ENCODE peak calls at places on chromosomes 5 and 9, in ten cellular contexts. One of them, this sample, is unnamed.

GRCh38 chr9:111657051-111657450 is 4.4 kb upstream of the GNG10 start:
- DNase-seq in AG04450: no peak
- DNase-seq in NCI-H1092: no peak
- DNase-seq in epithelial cell of esophagus: no peak
- DNase-seq in HFFc6: no peak
- DNase-seq in T-cell: no peak
- DNase-seq in activated CD8-positive, alpha-beta memory T cell treated with anti-CD3 and anti-CD28 coated beads for 1 hour: no peak
- DNase-seq in MV-4-11: no peak
- DNase-seq in GM12891: no peak
- DNase-seq in GM04504: no peak
- DNase-seq in this sample: no peak

GRCh38 chr9:95936579-95937075 is 61.1 kb downstream of the ERCC6L2 start:
- DNase-seq in AG04450: no peak
- DNase-seq in NCI-H1092: no peak
- DNase-seq in epithelial cell of esophagus: no peak
- DNase-seq in HFFc6: no peak
- DNase-seq in T-cell: no peak
- DNase-seq in activated CD8-positive, alpha-beta memory T cell treated with anti-CD3 and anti-CD28 coated beads for 1 hour: no peak
- DNase-seq in MV-4-11: no peak
- DNase-seq in GM12891: no peak
- DNase-seq in GM04504: no peak
- DNase-seq in this sample: no peak

GRCh38 chr5:14187660-14188059 is 44.5 kb downstream of the TRIO start:
- DNase-seq in AG04450: no peak
- DNase-seq in NCI-H1092: no peak
- DNase-seq in epithelial cell of esophagus: no peak
- DNase-seq in HFFc6: no peak
- DNase-seq in T-cell: no peak
- DNase-seq in activated CD8-positive, alpha-beta memory T cell treated with anti-CD3 and anti-CD28 coated beads for 1 hour: no peak
- DNase-seq in MV-4-11: no peak
- DNase-seq in GM12891: no peak
- DNase-seq in GM04504: no peak
- DNase-seq in this sample: no peak

GRCh38 chr5:675876-676698 is 17.1 kb downstream of the TPPP start:
- DNase-seq in AG04450: no peak
- DNase-seq in NCI-H1092: no peak
- DNase-seq in epithelial cell of esophagus: no peak
- DNase-seq in HFFc6: no peak
- DNase-seq in T-cell: no peak
- DNase-seq in activated CD8-positive, alpha-beta memory T cell treated with anti-CD3 and anti-CD28 coated beads for 1 hour: no peak
- DNase-seq in MV-4-11: no peak
- DNase-seq in GM12891: no peak
- DNase-seq in GM04504: no peak
- DNase-seq in this sample: no peak

GRCh38 chr5:55331321-55331720 is 23.5 kb downstream of the MTREX start:
- DNase-seq in AG04450: no peak
- DNase-seq in NCI-H1092: no peak
- DNase-seq in epithelial cell of esophagus: no peak
- DNase-seq in HFFc6: no peak
- DNase-seq in T-cell: no peak
- DNase-seq in activated CD8-positive, alpha-beta memory T cell treated with anti-CD3 and anti-CD28 coated beads for 1 hour: no peak
- DNase-seq in MV-4-11: no peak
- DNase-seq in GM12891: no peak
- DNase-seq in GM04504: no peak
- DNase-seq in this sample: no peak

GRCh38 chr5:37275521-37275920 is 26.3 kb upstream of the CPLANE1 start:
- DNase-seq in AG04450: no peak
- DNase-seq in NCI-H1092: no peak
- DNase-seq in epithelial cell of esophagus: no peak
- DNase-seq in HFFc6: no peak
- DNase-seq in T-cell: no peak
- DNase-seq in activated CD8-positive, alpha-beta memory T cell treated with anti-CD3 and anti-CD28 coated beads for 1 hour: no peak
- DNase-seq in MV-4-11: no peak
- DNase-seq in GM12891: no peak
- DNase-seq in GM04504: no peak
- DNase-seq in this sample: no peak

GRCh38 chr9:3549243-3549642 is 23.4 kb upstream of the RFX3 start:
- DNase-seq in AG04450: no peak
- DNase-seq in NCI-H1092: no peak
- DNase-seq in epithelial cell of esophagus: no peak
- DNase-seq in HFFc6: no peak
- DNase-seq in T-cell: no peak
- DNase-seq in activated CD8-positive, alpha-beta memory T cell treated with anti-CD3 and anti-CD28 coated beads for 1 hour: no peak
- DNase-seq in MV-4-11: no peak
- DNase-seq in GM12891: no peak
- DNase-seq in GM04504: no peak
- DNase-seq in this sample: no peak

GRCh38 chr9:82606761-82607382 is 456.1 kb downstream of the RASEF start:
- DNase-seq in AG04450: no peak
- DNase-seq in NCI-H1092: peak; percentile 60
- DNase-seq in epithelial cell of esophagus: peak; percentile 74
- DNase-seq in HFFc6: peak; percentile 74
- DNase-seq in T-cell: no peak
- DNase-seq in activated CD8-positive, alpha-beta memory T cell treated with anti-CD3 and anti-CD28 coated beads for 1 hour: no peak
- DNase-seq in MV-4-11: peak; percentile 60
- DNase-seq in GM12891: no peak
- DNase-seq in GM04504: peak; percentile 52
- DNase-seq in this sample: peak; percentile 38

GRCh38 chr5:14144586-14145355 is 1.6 kb downstream of the TRIO start:
- DNase-seq in AG04450: no peak
- DNase-seq in NCI-H1092: peak; percentile 33
- DNase-seq in epithelial cell of esophagus: peak; percentile 86
- DNase-seq in HFFc6: peak; percentile 89
- DNase-seq in T-cell: peak; percentile 32
- DNase-seq in activated CD8-positive, alpha-beta memory T cell treated with anti-CD3 and anti-CD28 coated beads for 1 hour: no peak
- DNase-seq in MV-4-11: peak; percentile 47
- DNase-seq in GM12891: peak; percentile 57
- DNase-seq in GM04504: peak; percentile 57
- DNase-seq in this sample: no peak

GRCh38 chr9:137970098-137970497 is 92.5 kb downstream of the CACNA1B start:
- DNase-seq in AG04450: no peak
- DNase-seq in NCI-H1092: no peak
- DNase-seq in epithelial cell of esophagus: no peak
- DNase-seq in HFFc6: no peak
- DNase-seq in T-cell: no peak
- DNase-seq in activated CD8-positive, alpha-beta memory T cell treated with anti-CD3 and anti-CD28 coated beads for 1 hour: no peak
- DNase-seq in MV-4-11: no peak
- DNase-seq in GM12891: no peak
- DNase-seq in GM04504: no peak
- DNase-seq in this sample: no peak

GRCh38 chr5:172299916-172300439 is 16.4 kb upstream of the UBTD2 start:
- DNase-seq in AG04450: no peak
- DNase-seq in NCI-H1092: no peak
- DNase-seq in epithelial cell of esophagus: peak; percentile 58
- DNase-seq in HFFc6: no peak
- DNase-seq in T-cell: no peak
- DNase-seq in activated CD8-positive, alpha-beta memory T cell treated with anti-CD3 and anti-CD28 coated beads for 1 hour: no peak
- DNase-seq in MV-4-11: peak; percentile 19
- DNase-seq in GM12891: no peak
- DNase-seq in GM04504: no peak
- DNase-seq in this sample: no peak

GRCh38 chr5:131481569-131481968 is 153.5 kb downstream of the RAPGEF6 start:
- DNase-seq in AG04450: no peak
- DNase-seq in NCI-H1092: no peak
- DNase-seq in epithelial cell of esophagus: no peak
- DNase-seq in HFFc6: no peak
- DNase-seq in T-cell: no peak
- DNase-seq in activated CD8-positive, alpha-beta memory T cell treated with anti-CD3 and anti-CD28 coated beads for 1 hour: no peak
- DNase-seq in MV-4-11: peak; percentile 31
- DNase-seq in GM12891: no peak
- DNase-seq in GM04504: no peak
- DNase-seq in this sample: no peak

GRCh38 chr9:128276574-128277270 is 646 bp downstream of the SWI5 start:
- DNase-seq in AG04450: no peak
- DNase-seq in NCI-H1092: peak; percentile 10
- DNase-seq in epithelial cell of esophagus: peak; percentile 22
- DNase-seq in HFFc6: peak; percentile 16
- DNase-seq in T-cell: no peak
- DNase-seq in activated CD8-positive, alpha-beta memory T cell treated with anti-CD3 and anti-CD28 coated beads for 1 hour: no peak
- DNase-seq in MV-4-11: no peak
- DNase-seq in GM12891: no peak
- DNase-seq in GM04504: no peak
- DNase-seq in this sample: no peak

GRCh38 chr9:130698514-130698913 is 4.9 kb downstream of the EXOSC2 start:
- DNase-seq in AG04450: peak; percentile 26
- DNase-seq in NCI-H1092: no peak
- DNase-seq in epithelial cell of esophagus: no peak
- DNase-seq in HFFc6: no peak
- DNase-seq in T-cell: no peak
- DNase-seq in activated CD8-positive, alpha-beta memory T cell treated with anti-CD3 and anti-CD28 coated beads for 1 hour: no peak
- DNase-seq in MV-4-11: no peak
- DNase-seq in GM12891: no peak
- DNase-seq in GM04504: no peak
- DNase-seq in this sample: no peak

GRCh38 chr5:125232779-125233230 is 486.4 kb upstream of the ZNF608 start:
- DNase-seq in AG04450: peak; percentile 66
- DNase-seq in NCI-H1092: no peak
- DNase-seq in epithelial cell of esophagus: peak; percentile 4
- DNase-seq in HFFc6: peak; percentile 74
- DNase-seq in T-cell: no peak
- DNase-seq in activated CD8-positive, alpha-beta memory T cell treated with anti-CD3 and anti-CD28 coated beads for 1 hour: no peak
- DNase-seq in MV-4-11: no peak
- DNase-seq in GM12891: no peak
- DNase-seq in GM04504: peak; percentile 73
- DNase-seq in this sample: no peak

GRCh38 chr5:62124266-62124665 is 181.7 kb upstream of the KIF2A start:
- DNase-seq in AG04450: no peak
- DNase-seq in NCI-H1092: peak; percentile 52
- DNase-seq in epithelial cell of esophagus: no peak
- DNase-seq in HFFc6: no peak
- DNase-seq in T-cell: no peak
- DNase-seq in activated CD8-positive, alpha-beta memory T cell treated with anti-CD3 and anti-CD28 coated beads for 1 hour: no peak
- DNase-seq in MV-4-11: no peak
- DNase-seq in GM12891: no peak
- DNase-seq in GM04504: no peak
- DNase-seq in this sample: no peak

GRCh38 chr9:94829380-94830070 is 103.0 kb downstream of the AOPEP start:
- DNase-seq in AG04450: no peak
- DNase-seq in NCI-H1092: no peak
- DNase-seq in epithelial cell of esophagus: no peak
- DNase-seq in HFFc6: no peak
- DNase-seq in T-cell: no peak
- DNase-seq in activated CD8-positive, alpha-beta memory T cell treated with anti-CD3 and anti-CD28 coated beads for 1 hour: no peak
- DNase-seq in MV-4-11: no peak
- DNase-seq in GM12891: no peak
- DNase-seq in GM04504: no peak
- DNase-seq in this sample: no peak

GRCh38 chr9:127915801-127916664 is 808 bp downstream of the ST6GALNAC4 start:
- DNase-seq in AG04450: no peak
- DNase-seq in NCI-H1092: no peak
- DNase-seq in epithelial cell of esophagus: no peak
- DNase-seq in HFFc6: no peak
- DNase-seq in T-cell: peak; percentile 38
- DNase-seq in activated CD8-positive, alpha-beta memory T cell treated with anti-CD3 and anti-CD28 coated beads for 1 hour: no peak
- DNase-seq in MV-4-11: peak; percentile 20
- DNase-seq in GM12891: peak; percentile 45
- DNase-seq in GM04504: no peak
- DNase-seq in this sample: no peak

GRCh38 chr9:70217029-70217428 is 41.7 kb upstream of the SMC5 start:
- DNase-seq in AG04450: no peak
- DNase-seq in NCI-H1092: no peak
- DNase-seq in epithelial cell of esophagus: no peak
- DNase-seq in HFFc6: no peak
- DNase-seq in T-cell: no peak
- DNase-seq in activated CD8-positive, alpha-beta memory T cell treated with anti-CD3 and anti-CD28 coated beads for 1 hour: no peak
- DNase-seq in MV-4-11: no peak
- DNase-seq in GM12891: no peak
- DNase-seq in GM04504: no peak
- DNase-seq in this sample: no peak

GRCh38 chr5:149320791-149321330 is 24.4 kb upstream of the GRPEL2 start:
- DNase-seq in AG04450: peak; percentile 90
- DNase-seq in NCI-H1092: peak; percentile 63
- DNase-seq in epithelial cell of esophagus: peak; percentile 93
- DNase-seq in HFFc6: peak; percentile 96
- DNase-seq in T-cell: no peak
- DNase-seq in activated CD8-positive, alpha-beta memory T cell treated with anti-CD3 and anti-CD28 coated beads for 1 hour: no peak
- DNase-seq in MV-4-11: no peak
- DNase-seq in GM12891: no peak
- DNase-seq in GM04504: peak; percentile 95
- DNase-seq in this sample: no peak

GRCh38 chr5:56569576-56569975 is 245.8 kb upstream of the MAP3K1 start:
- DNase-seq in AG04450: no peak
- DNase-seq in NCI-H1092: no peak
- DNase-seq in epithelial cell of esophagus: peak; percentile 50
- DNase-seq in HFFc6: peak; percentile 32
- DNase-seq in T-cell: no peak
- DNase-seq in activated CD8-positive, alpha-beta memory T cell treated with anti-CD3 and anti-CD28 coated beads for 1 hour: no peak
- DNase-seq in MV-4-11: peak; percentile 29
- DNase-seq in GM12891: no peak
- DNase-seq in GM04504: peak; percentile 12
- DNase-seq in this sample: no peak

GRCh38 chr9:136623849-136624183 is 38.9 kb upstream of the EGFL7 start:
- DNase-seq in AG04450: no peak
- DNase-seq in NCI-H1092: no peak
- DNase-seq in epithelial cell of esophagus: peak; percentile 99
- DNase-seq in HFFc6: no peak
- DNase-seq in T-cell: no peak
- DNase-seq in activated CD8-positive, alpha-beta memory T cell treated with anti-CD3 and anti-CD28 coated beads for 1 hour: no peak
- DNase-seq in MV-4-11: peak; percentile 23
- DNase-seq in GM12891: no peak
- DNase-seq in GM04504: no peak
- DNase-seq in this sample: no peak

GRCh38 chr9:64057553-64057952 is 1227.5 kb downstream of the FOXD4L5 start:
- DNase-seq in AG04450: no peak
- DNase-seq in NCI-H1092: no peak
- DNase-seq in epithelial cell of esophagus: no peak
- DNase-seq in HFFc6: no peak
- DNase-seq in T-cell: no peak
- DNase-seq in activated CD8-positive, alpha-beta memory T cell treated with anti-CD3 and anti-CD28 coated beads for 1 hour: no peak
- DNase-seq in MV-4-11: no peak
- DNase-seq in GM12891: no peak
- DNase-seq in GM04504: no peak
- DNase-seq in this sample: no peak

GRCh38 chr5:1917830-1918487 is 35.2 kb upstream of the IRX4 start:
- DNase-seq in AG04450: no peak
- DNase-seq in NCI-H1092: no peak
- DNase-seq in epithelial cell of esophagus: peak; percentile 30
- DNase-seq in HFFc6: no peak
- DNase-seq in T-cell: no peak
- DNase-seq in activated CD8-positive, alpha-beta memory T cell treated with anti-CD3 and anti-CD28 coated beads for 1 hour: no peak
- DNase-seq in MV-4-11: no peak
- DNase-seq in GM12891: no peak
- DNase-seq in GM04504: no peak
- DNase-seq in this sample: no peak

This sample was measured in iPS DF 19.7.